ENCODE peak calls at places on chromosomes 12 and 14, in five cellular contexts. Z is K562, D is GM12878, R is HepG2, P is IMR-90. B is an unnamed sample.

GRCh38 chr12:107484941-107485340 is 200.7 kb upstream of the PWP1 start:
- DNase-seq in Z (no peak), D (no peak), R (no peak), P (no peak), B (no peak)

GRCh38 chr12:51589060-51589459 is 2.0 kb upstream of the SCN8A start:
- DNase-seq in Z (no peak), D (no peak), R (no peak), P (no peak), B (no peak)

GRCh38 chr12:27123642-27124041 is 41.3 kb upstream of the C12orf71 start:
- DNase-seq in Z (peak), D (no peak), R (peak), P (no peak), B (no peak)

GRCh38 chr14:20757963-20758362 is 10.2 kb upstream of the EDDM3B start:
- DNase-seq in Z (peak), D (no peak), R (no peak), P (no peak), B (no peak)

GRCh38 chr12:95116773-95117172 is 43.4 kb upstream of the NR2C1 start:
- DNase-seq in Z (no peak), D (peak), R (no peak), P (no peak), B (peak)

GRCh38 chr12:51048601-51049369 is 658 bp downstream of the LETMD1 start:
- DNase-seq in Z (no peak), D (no peak), R (no peak), P (no peak), B (no peak)

GRCh38 chr14:66092748-66093147 is 393.4 kb upstream of the CCDC196 start:
- DNase-seq in Z (no peak), D (no peak), R (no peak), P (no peak), B (no peak)

GRCh38 chr12:8065991-8066594 is at the start of gene C3AR1:
- DNase-seq in Z (peak), D (no peak), R (no peak), P (peak), B (no peak)

GRCh38 chr12:88267630-88268029 is 125.5 kb downstream of the TMTC3 start:
- DNase-seq in Z (no peak), D (no peak), R (no peak), P (no peak), B (no peak)

GRCh38 chr14:66600416-66600815 is 92.5 kb downstream of the GPHN start:
- DNase-seq in Z (no peak), D (no peak), R (no peak), P (peak), B (no peak)

GRCh38 chr14:58535084-58535483 is 102.7 kb upstream of the DACT1 start:
- DNase-seq in Z (no peak), D (no peak), R (no peak), P (peak), B (no peak)

GRCh38 chr12:123070267-123071081 is 80.4 kb downstream of the PITPNM2 start:
- DNase-seq in Z (no peak), D (no peak), R (no peak), P (no peak), B (no peak)

GRCh38 chr14:63632932-63633514 is 8.6 kb downstream of the WDR89 start:
- DNase-seq in Z (no peak), D (no peak), R (peak), P (peak), B (no peak)

GRCh38 chr12:57731411-57732080 is 7.0 kb downstream of the AGAP2 start:
- DNase-seq in Z (no peak), D (no peak), R (no peak), P (no peak), B (no peak)

GRCh38 chr14:75240781-75241180 is 37.8 kb upstream of the FOS start:
- DNase-seq in Z (no peak), D (no peak), R (no peak), P (no peak), B (no peak)

GRCh38 chr14:75246546-75247285 is 31.9 kb upstream of the FOS start:
- DNase-seq in Z (no peak), D (no peak), R (no peak), P (no peak), B (no peak)

GRCh38 chr14:75244121-75244520 is 34.5 kb upstream of the FOS start:
- DNase-seq in Z (no peak), D (no peak), R (no peak), P (no peak), B (no peak)

GRCh38 chr14:75238728-75239455 is 39.7 kb upstream of the FOS start:
- DNase-seq in Z (no peak), D (no peak), R (no peak), P (no peak), B (no peak)

DNA sequence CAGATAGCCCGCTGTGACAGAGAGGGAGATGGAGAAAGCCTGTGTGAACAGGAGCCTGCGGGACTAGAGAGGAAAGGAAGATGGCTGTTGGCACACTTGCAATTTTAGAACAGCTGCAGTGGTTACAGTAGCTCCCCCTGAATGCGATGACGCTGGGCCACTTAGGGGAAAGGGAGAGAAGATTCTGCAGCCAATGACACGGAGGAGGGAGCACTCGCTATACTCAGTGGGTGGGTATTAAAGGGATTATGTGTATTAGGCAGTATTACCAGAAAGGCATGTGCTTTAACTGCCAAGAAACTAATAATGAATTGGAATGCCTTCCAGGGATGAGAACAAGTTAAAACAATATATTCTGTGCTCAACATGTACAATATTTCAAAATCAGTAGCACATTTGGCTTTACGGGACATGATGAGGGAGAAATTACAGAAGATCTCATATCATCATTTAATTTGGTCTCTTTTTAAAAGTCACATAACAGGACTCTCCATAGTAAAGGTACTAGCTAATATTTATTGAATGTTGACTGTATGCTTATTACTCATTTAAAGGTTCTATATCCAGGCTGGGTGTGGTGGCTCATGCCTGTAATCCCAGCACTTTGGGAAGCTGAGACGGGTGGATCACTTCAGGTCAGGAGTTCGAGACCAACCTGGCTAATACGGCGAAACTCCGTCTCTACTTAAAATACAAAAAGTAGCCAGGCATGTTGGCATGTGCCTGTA is 35.9 kb upstream of the FOS start:
- DNase-seq in Z (no peak), D (no peak), R (no peak), P (peak), B (no peak)
- H2AFZ ChIP-seq in Z (peak), D (no peak), R (no peak), P (peak), B (peak)

DNA sequence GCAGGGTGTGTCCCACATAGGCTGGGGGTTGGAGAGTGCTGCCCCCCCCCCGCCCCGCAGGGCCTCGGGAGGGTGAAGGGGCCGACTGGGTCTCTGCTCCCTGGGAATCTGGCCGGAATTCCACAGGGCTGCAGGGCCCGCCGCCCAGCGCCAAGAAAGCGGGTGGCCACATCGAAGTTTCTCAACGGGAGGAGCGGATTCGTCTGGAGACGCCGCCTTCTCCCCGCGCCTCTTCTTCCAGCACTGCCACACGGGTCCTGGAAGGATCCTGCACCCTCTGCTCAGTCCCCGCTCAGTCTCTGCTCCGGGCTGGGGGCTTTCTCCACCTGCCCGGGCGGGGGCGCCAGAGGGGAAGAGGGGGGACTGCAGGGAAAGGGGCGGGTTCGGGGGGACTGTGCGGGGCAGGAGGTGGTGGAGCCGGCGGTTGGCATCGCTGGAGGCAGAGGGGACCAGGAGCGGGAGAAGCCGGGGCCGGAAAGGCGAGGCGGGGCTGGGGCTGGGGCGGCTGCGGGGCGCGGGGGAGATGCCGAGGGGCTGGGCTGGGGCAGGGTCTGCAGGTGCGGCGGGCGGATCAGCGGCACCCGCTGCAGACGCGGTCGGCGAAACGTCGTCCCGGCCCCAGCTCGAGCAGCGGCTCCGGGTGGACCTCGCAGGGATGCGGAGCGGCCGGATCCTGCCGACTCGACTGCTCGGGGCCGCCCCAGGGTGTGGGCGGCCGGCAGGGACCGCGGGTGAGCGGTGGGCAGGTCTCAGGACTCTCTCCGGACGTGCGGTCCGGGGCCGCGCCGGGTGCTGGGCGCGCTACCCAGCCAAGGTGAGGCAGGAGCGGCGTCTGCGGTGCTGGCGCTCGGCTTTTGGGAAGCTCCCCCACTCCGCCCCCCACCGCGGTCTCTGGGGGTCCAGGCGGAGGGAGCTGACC is 811.4 kb upstream of the TMEM132C start:
- DNase-seq in Z (no peak), D (no peak), R (no peak), P (no peak), B (no peak)
- TF ChIP-seq CTCF in Z (no peak), D (no peak), R (no peak), P (no peak), B (no peak)

DNA sequence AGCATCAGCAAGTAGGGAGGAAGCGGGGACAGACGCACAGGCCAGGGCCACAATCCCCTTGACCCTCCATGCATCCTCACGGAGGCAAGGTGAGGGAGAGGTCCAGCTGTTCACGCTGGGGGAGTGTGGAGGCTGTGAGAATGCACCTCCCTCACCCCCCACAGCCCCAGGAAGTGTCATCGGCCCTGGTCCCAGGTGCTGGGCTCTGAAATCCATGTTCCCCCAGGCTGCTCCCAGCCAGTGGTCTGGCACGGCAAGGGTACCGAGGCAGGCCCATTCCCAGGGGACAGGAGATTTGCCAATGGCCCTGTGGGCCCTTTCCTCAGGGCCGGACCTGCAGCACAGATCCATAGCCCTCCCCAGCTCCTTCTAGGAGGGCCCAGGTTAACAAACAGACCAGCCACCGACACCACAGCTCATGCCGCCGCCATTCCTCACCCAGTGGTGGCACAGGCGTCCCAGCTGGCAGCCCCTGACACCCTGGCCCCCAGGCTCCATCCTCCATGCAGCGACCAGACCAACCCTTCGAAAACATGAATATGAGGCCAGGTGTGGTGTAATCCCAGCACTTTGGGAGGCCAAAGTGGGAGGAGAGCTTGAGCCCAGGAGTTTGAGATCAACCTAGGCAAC is 21.9 kb upstream of the EIF5 start:
- DNase-seq in Z (no peak), D (no peak), R (no peak), P (no peak), B (no peak)
- H2AFZ ChIP-seq in Z (no peak), D (no peak), R (no peak), P (no peak), B (no peak)

GRCh38 chr14:25122188-25122587 is 72.2 kb upstream of the STXBP6 start:
- DNase-seq in Z (no peak), D (no peak), R (no peak), P (no peak), B (no peak)
- TF ChIP-seq CTCF in Z (no peak), D (no peak), R (no peak), P (no peak), B (no peak)

GRCh38 chr14:99595034-99595433 is 9.0 kb downstream of the CCDC85C start:
- DNase-seq in Z (no peak), D (peak), R (no peak), P (no peak), B (no peak)
- H2AFZ ChIP-seq in Z (no peak), D (peak), R (no peak), P (peak), B (no peak)

DNA sequence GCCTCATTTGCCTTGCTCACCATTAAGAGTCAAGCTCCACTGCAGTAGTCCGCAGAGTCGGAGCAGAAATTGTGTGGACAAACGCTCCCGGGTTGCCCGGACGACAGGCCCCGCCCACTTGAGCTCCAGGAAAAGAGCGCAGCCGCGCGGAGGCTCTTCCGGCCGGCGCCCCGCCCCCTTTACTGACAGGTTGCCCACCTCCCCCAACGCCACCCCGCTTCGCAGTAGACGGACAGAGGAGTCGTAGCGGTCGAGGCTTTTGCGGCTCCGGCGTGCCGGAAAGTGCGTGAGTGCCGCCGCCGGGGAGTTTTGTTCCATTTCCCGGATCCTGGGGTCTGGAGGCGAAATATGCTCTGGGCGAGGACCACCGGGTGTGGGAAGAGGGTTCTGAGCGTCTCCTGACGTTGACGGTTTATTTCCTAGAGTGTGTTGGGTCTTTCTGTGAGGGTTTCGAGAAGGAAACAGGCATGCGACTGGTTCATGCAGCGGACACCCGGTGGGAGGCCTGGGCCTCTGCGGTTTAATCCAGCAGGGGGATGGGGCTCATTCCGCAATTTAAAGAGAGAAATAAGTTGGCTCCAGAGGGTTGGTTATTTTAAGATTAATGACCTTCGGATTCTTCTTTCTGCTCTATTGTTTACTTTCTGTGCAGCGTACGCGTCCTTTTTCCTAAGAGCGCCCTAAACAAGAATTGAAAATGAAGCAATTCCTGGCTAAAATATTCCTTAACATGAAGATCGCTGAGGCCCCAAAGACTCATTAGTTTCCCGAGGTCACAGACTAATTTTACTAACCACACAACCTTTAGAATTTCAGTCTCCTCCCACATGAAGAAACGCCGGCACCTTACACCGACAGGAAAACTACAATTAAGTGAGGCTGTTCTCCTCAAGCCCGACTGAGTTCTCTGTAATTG is at the start of the genes DNAI7 and ETFRF1:
- DNase-seq in Z (peak), D (peak), R (peak), P (peak), B (peak)
- TF ChIP-seq CTCF in Z (no peak), D (no peak), R (no peak), P (no peak), B (no peak)

GRCh38 chr12:79522657-79523386 is 167.9 kb downstream of the PAWR start:
- DNase-seq in Z (no peak), D (no peak), R (no peak), P (no peak), B (no peak)
- H2AFZ ChIP-seq in Z (no peak), D (no peak), R (no peak), P (no peak), B (no peak)

GRCh38 chr14:50109342-50109741 is 7.0 kb downstream of the VCPKMT start:
- DNase-seq in Z (no peak), D (no peak), R (peak), P (peak), B (no peak)
- TF ChIP-seq CTCF in Z (no peak), D (no peak), R (no peak), P (peak), B (no peak)

DNA sequence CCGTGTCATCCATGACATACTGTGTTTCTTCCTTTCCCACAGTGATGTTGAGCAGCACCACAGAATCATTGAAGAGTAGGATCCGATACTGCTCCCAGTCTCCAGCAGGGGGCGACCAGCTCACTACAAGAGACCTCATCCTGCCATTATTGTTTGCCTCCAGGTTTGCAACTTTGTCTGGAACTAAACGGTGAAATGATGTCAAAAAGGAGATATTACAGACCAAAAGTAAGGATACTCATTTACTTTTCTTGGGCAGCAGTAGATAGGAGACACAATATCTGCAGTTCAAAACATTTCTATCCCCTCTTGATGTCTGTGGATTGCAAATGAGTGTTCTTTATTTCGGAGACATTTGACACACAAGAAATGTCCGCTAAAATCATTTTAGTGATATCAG is 47.2 kb downstream of the PTPRB start:
- DNase-seq in Z (peak), D (no peak), R (peak), P (peak), B (peak)
- H2AFZ ChIP-seq in Z (peak), D (no peak), R (no peak), P (no peak), B (peak)

GRCh38 chr12:118436002-118436724 is 59.8 kb downstream of the SUDS3 start:
- DNase-seq in Z (peak), D (no peak), R (no peak), P (no peak), B (no peak)
- TF ChIP-seq CTCF in Z (peak), D (peak), R (peak), P (no peak), B (peak)